ENCODE peak calls at places on chromosome 5, in five cellular contexts. X, B, D, K and G are unnamed samples.

GRCh38 chr5:34452170-34452828 is 203.8 kb upstream of the RAI14 start:
- DNase-seq in D (peak), B (no peak), K (no peak), X (no peak), G (peak)

GRCh38 chr5:68336200-68336599 is 120.6 kb downstream of the PIK3R1 start:
- DNase-seq in X (no peak), D (no peak), K (no peak), B (no peak), G (peak)

GRCh38 chr5:54470677-54471076 is 15.2 kb downstream of the HSPB3 start:
- DNase-seq in X (no peak), K (no peak), B (no peak), D (peak), G (no peak)

GRCh38 chr5:61182449-61182848 is 20.2 kb upstream of the SMIM15 start:
- DNase-seq in X (no peak), B (no peak), K (no peak), D (peak), G (peak)

GRCh38 chr5:60677831-60678664 is 21.9 kb downstream of the DEPDC1B start:
- DNase-seq in X (no peak), B (peak), D (peak), K (no peak), G (peak)

GRCh38 chr5:23084815-23085214 is 231.7 kb upstream of the CDH12 start:
- DNase-seq in K (no peak), D (no peak), B (no peak), X (no peak), G (no peak)

GRCh38 chr5:88692979-88693932 is 189.7 kb downstream of the MEF2C start:
- DNase-seq in B (no peak), X (no peak), D (no peak), K (no peak), G (no peak)

GRCh38 chr5:151068571-151069197 is 12.2 kb downstream of the TNIP1 start:
- DNase-seq in B (no peak), K (no peak), X (no peak), D (peak), G (peak)

GRCh38 chr5:142803428-142804111 is 33.4 kb downstream of the ARHGAP26 start:
- DNase-seq in K (no peak), B (no peak), X (no peak), D (peak), G (peak)

GRCh38 chr5:139639619-139640431 is 8.3 kb upstream of the CXXC5 start:
- DNase-seq in D (peak), K (peak), X (no peak), B (no peak), G (no peak)

GRCh38 chr5:9781882-9782281 is 151.7 kb upstream of the TAS2R1 start:
- DNase-seq in X (no peak), B (no peak), K (no peak), D (peak), G (peak)

GRCh38 chr5:78699565-78700143 is 51.1 kb upstream of the LHFPL2 start:
- DNase-seq in D (peak), B (no peak), X (peak), K (no peak), G (peak)

GRCh38 chr5:171483453-171484177 is 64.2 kb downstream of the FGF18 start:
- DNase-seq in B (no peak), K (peak), D (peak), X (no peak), G (no peak)

GRCh38 chr5:139210585-139210984 is 12.4 kb upstream of the SIL1 start:
- DNase-seq in B (no peak), D (no peak), K (no peak), X (no peak), G (no peak)

GRCh38 chr5:61313960-61314681 is 17.9 kb upstream of the ZSWIM6 start:
- DNase-seq in D (peak), X (peak), B (no peak), K (no peak), G (peak)

GRCh38 chr5:137191179-137191578 is 307.9 kb downstream of the SPOCK1 start:
- DNase-seq in X (no peak), K (no peak), D (no peak), B (no peak), G (no peak)

GRCh38 chr5:84450617-84451414 is 66.1 kb upstream of the EDIL3 start:
- DNase-seq in B (no peak), X (peak), D (peak), K (no peak), G (peak)

GRCh38 chr5:53422539-53422938 is 57.9 kb upstream of the FST start:
- DNase-seq in K (no peak), D (peak), B (no peak), X (no peak), G (peak)

GRCh38 chr5:151298063-151298462 is 5.5 kb downstream of the SLC36A3 start:
- DNase-seq in K (no peak), B (peak), X (peak), D (peak), G (peak)

GRCh38 chr5:83255268-83255667 is 177.9 kb downstream of the XRCC4 start:
- DNase-seq in K (no peak), D (peak), B (no peak), X (no peak), G (no peak)

GRCh38 chr5:107272954-107273353 is 397.8 kb downstream of the EFNA5 start:
- DNase-seq in D (no peak), B (no peak), K (no peak), X (no peak), G (no peak)

GRCh38 chr5:76175051-76175666 is 92.0 kb downstream of the SV2C start:
- DNase-seq in K (no peak), B (peak), X (peak), D (peak), G (peak)

GRCh38 chr5:6201626-6202025 is 176.7 kb downstream of the MED10 start:
- DNase-seq in D (no peak), X (peak), B (no peak), K (no peak), G (no peak)

GRCh38 chr5:14293279-14293678 is 150.1 kb downstream of the TRIO start:
- DNase-seq in D (no peak), X (no peak), K (no peak), B (no peak), G (no peak)

GRCh38 chr5:1156033-1156753 is 44.3 kb upstream of the SLC12A7 start:
- DNase-seq in X (no peak), K (no peak), D (no peak), B (no peak), G (no peak)

GRCh38 chr5:100691085-100691484 is 155.9 kb downstream of the FAM174A start:
- DNase-seq in X (no peak), K (no peak), D (no peak), B (no peak), G (no peak)

GRCh38 chr5:96968074-96968473 is 32.2 kb downstream of the LNPEP start:
- DNase-seq in B (no peak), K (no peak), X (peak), D (peak), G (peak)

GRCh38 chr5:6468870-6469269 is 20.2 kb downstream of the UBE2QL1 start:
- DNase-seq in K (peak), D (no peak), X (no peak), B (no peak), G (no peak)

GRCh38 chr5:74409737-74410136 is 230.8 kb downstream of the ENC1 start:
- DNase-seq in K (no peak), X (no peak), B (no peak), D (no peak), G (no peak)

GRCh38 chr5:82393951-82394350 is 115.8 kb upstream of the RPS23 start:
- DNase-seq in K (no peak), X (no peak), B (no peak), D (no peak), G (no peak)

GRCh38 chr5:116492776-116493175 is 81.8 kb downstream of the SEMA6A start:
- DNase-seq in X (no peak), K (no peak), B (no peak), D (no peak), G (peak)

GRCh38 chr5:135013947-135014570 is 20.0 kb downstream of the PITX1 start:
- DNase-seq in D (peak), X (no peak), K (no peak), B (no peak), G (no peak)

GRCh38 chr5:125046838-125047237 is 300.4 kb upstream of the ZNF608 start:
- DNase-seq in D (no peak), X (no peak), K (no peak), B (no peak), G (no peak)